ENCODE peak calls at places on chromosomes 6 and 20, in eight cellular contexts. A is neural crest cell; Y is nephron progenitor cell; J is CD4-positive, alpha-beta T cell; M is GM23338; S is GM10248; U is B cell; B is WTC11. G is an unnamed sample.

GRCh38 chr20:47220161-47220582 is 136.3 kb downstream of the ZMYND8 start:
- DNase-seq in B (peak), M (peak), U (peak), S (peak), J (peak), Y (peak), A (peak), G (no peak)

GRCh38 chr6:49513153-49513989 is 13.6 kb downstream of the GLYATL3 start:
- DNase-seq in U (no peak), M (no peak), J (no peak), S (no peak), A (no peak), B (no peak), Y (no peak), G (no peak)

GRCh38 chr20:50624351-50625016 is 66.9 kb downstream of the RIPOR3 start:
- DNase-seq in U (no peak), M (no peak), A (no peak), J (no peak), B (no peak), S (no peak), Y (no peak), G (no peak)

GRCh38 chr6:15491255-15491985 is 171.4 kb downstream of the DTNBP1 start:
- DNase-seq in J (peak), U (peak), S (peak), Y (peak), A (peak), B (peak), M (peak), G (peak)

GRCh38 chr20:22821081-22821480 is 214.0 kb upstream of the SSTR4 start:
- DNase-seq in A (no peak), B (no peak), U (no peak), Y (no peak), M (no peak), S (no peak), J (no peak), G (no peak)

GRCh38 chr20:39789411-39789810 is 827.3 kb downstream of the DHX35 start:
- DNase-seq in B (no peak), J (no peak), M (peak), S (no peak), U (no peak), A (no peak), Y (no peak), G (no peak)

GRCh38 chr20:48471734-48472408 is 355.9 kb downstream of the PREX1 start:
- DNase-seq in U (no peak), B (no peak), J (no peak), Y (no peak), A (no peak), M (no peak), S (no peak), G (no peak)

GRCh38 chr6:15763827-15764226 is 101.0 kb upstream of the DTNBP1 start:
- DNase-seq in A (no peak), Y (no peak), B (no peak), U (no peak), J (no peak), S (no peak), M (peak), G (no peak)

GRCh38 chr6:16257999-16258708 is 19.8 kb downstream of the GMPR start:
- DNase-seq in J (no peak), S (no peak), A (no peak), U (no peak), B (no peak), Y (no peak), M (peak), G (no peak)

GRCh38 chr6:28683945-28684538 is 158.4 kb downstream of the GPX5 start:
- DNase-seq in J (no peak), B (peak), Y (peak), S (no peak), A (peak), U (no peak), M (peak), G (no peak)
- TF ChIP-seq CTCF in J (peak), B (peak), Y (peak), S (peak), A (peak), U (peak), M (peak), G (no peak)

DNA sequence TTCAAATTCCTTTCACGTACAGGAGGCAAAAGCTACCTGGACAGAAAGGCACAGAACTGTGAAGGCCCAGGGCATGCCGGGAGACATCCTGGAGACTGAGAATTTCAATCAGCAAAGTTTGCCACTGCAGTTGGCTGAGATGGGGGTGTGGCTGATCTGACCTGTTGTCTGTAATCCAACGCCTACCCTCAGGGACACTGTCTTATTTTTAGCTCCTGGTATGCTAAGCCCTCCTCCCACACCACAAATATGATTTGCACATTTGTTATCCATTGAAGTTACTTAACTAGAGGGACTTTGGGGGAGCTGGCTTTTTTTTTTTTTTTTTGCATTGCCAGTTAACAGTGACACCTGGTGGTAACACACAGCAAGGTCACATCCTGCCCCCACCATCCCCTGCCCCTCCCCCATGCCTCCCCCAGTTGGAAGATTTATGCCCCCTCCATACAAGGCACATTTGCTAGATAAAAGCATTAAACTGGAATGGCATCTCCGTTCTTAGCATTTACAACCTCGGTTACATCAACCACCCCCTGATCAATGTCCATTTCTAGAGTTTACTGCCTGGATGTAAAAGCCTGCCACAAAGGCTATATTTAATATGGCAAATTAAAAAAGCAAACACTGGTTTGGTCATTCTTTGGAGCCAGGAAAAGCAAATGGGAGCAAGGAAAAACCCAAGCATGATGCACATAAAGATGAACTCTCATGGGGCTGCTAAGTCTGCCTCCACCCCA is 40.3 kb downstream of the TTI1 start:
- DNase-seq in B (no peak), A (no peak), U (no peak), J (no peak), M (peak), S (peak), Y (peak), G (no peak)
- TF ChIP-seq CTCF in B (peak), A (peak), U (peak), J (peak), M (peak), S (peak), Y (peak), G (no peak)

DNA sequence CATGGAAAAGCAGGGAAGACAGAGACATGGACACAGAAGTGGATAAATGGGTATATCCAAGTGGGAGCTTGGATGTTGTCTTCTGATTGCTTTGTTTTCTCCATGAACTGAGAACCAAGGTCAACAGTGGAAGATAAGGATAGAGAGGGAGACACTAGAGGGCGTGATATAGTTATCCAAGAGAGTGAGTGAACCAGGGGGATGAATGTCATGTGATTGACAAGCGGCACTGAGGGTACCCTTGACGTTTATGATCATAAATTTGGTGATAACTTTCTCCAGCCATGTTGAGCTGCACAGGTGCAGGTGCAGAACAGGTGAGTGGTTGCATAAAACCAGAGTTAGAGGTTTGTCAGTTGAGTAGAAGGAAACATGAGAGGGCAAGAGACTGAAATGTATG is 20.7 kb downstream of the EBF4 start:
- DNase-seq in A (no peak), Y (no peak), J (no peak), U (no peak), M (peak), B (no peak), S (no peak), G (no peak)
- TF ChIP-seq CTCF in A (no peak), Y (no peak), J (peak), U (no peak), M (peak), B (no peak), S (peak), G (no peak)

GRCh38 chr6:130760006-130760405 is 67.2 kb upstream of the SMLR1 start:
- DNase-seq in U (no peak), A (peak), M (peak), Y (no peak), B (peak), S (no peak), J (no peak), G (no peak)
- TF ChIP-seq CTCF in U (no peak), A (peak), M (peak), Y (peak), B (peak), S (peak), J (no peak), G (no peak)

DNA sequence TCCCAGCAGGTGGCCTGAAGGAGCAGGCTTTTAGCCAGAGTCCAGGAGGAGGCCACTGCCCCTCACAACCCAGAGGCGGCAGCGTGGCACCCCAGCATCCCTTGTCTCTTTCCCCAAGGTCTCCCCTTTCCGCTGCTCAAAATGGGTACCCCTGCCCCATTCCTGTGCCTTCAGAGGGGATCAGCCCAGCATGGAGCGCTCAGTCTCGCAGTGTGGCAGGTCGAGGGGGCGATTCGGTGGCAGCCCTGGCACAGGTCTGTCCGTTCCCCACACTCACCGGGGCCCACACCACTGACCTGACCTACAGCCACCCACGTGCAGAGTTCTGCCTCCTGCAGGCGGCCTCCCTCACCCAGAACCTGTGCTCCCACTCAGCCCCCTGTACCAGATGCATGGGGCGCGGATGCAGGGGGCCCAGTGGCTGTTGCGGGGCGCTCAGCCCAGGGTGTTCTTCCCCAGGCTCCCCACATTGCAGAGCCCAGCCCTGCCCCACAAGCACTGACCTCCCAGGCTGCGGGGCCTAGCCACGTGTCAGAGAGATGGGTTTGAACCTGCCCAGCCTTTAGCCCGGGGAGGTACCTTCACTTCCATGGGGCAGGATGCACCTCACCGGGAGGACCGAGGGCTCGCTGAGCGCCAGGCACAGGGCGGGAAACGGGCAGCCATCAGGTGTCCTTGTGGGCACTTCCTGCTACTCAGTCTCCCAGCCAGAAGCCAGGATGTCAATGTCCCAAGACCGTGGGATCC is 41.8 kb downstream of the DSTN start:
- DNase-seq in Y (no peak), J (no peak), M (peak), U (no peak), A (no peak), S (peak), B (peak), G (no peak)
- TF ChIP-seq CTCF in Y (peak), J (peak), M (no peak), U (no peak), A (peak), S (no peak), B (no peak), G (no peak)

GRCh38 chr20:10647471-10647870 is 26.3 kb downstream of the JAG1 start:
- DNase-seq in Y (no peak), M (peak), B (peak), S (peak), J (no peak), A (no peak), U (no peak), G (no peak)
- TF ChIP-seq CTCF in Y (peak), M (peak), B (peak), S (peak), J (no peak), A (peak), U (no peak), G (no peak)